ENCODE peak calls at places on chromosome 6, in four cellular contexts. One of them, this sample, is unnamed.

GRCh38 chr6:27684264-27685211 is 211.6 kb upstream of the ZNF184 start:
- DNase-seq in T-cell: peak; percentile 50
- DNase-seq in pancreas: peak; percentile 7
- DNase-seq in HFF-Myc: peak; percentile 88
- DNase-seq in this sample: peak; percentile 39

GRCh38 chr6:4032475-4032874 is 46.5 kb downstream of the FAM217A start:
- DNase-seq in T-cell: no peak
- DNase-seq in pancreas: no peak
- DNase-seq in HFF-Myc: no peak
- DNase-seq in this sample: no peak

GRCh38 chr6:45951771-45952529 is 63.7 kb downstream of the CLIC5 start:
- DNase-seq in T-cell: no peak
- DNase-seq in pancreas: no peak
- DNase-seq in HFF-Myc: no peak
- DNase-seq in this sample: no peak

GRCh38 chr6:12286381-12287132 is 3.6 kb upstream of the EDN1 start:
- DNase-seq in T-cell: no peak
- DNase-seq in pancreas: no peak
- DNase-seq in HFF-Myc: no peak
- DNase-seq in this sample: no peak

GRCh38 chr6:147205690-147206600 is 1.7 kb downstream of the STXBP5 start:
- DNase-seq in T-cell: no peak
- DNase-seq in pancreas: no peak
- DNase-seq in HFF-Myc: no peak
- DNase-seq in this sample: peak; percentile 20

GRCh38 chr6:94721459-94721858 is 855.9 kb upstream of the MANEA start:
- DNase-seq in T-cell: no peak
- DNase-seq in pancreas: no peak
- DNase-seq in HFF-Myc: no peak
- DNase-seq in this sample: no peak

GRCh38 chr6:27091661-27092315 is 155.7 kb upstream of the PRSS16 start:
- DNase-seq in T-cell: no peak
- DNase-seq in pancreas: no peak
- DNase-seq in HFF-Myc: peak; percentile 87
- DNase-seq in this sample: no peak

GRCh38 chr6:42093582-42094329 is 43.4 kb downstream of the TAF8 start:
- DNase-seq in T-cell: no peak
- DNase-seq in pancreas: no peak
- DNase-seq in HFF-Myc: no peak
- DNase-seq in this sample: no peak